ENCODE peak calls at places on chromosomes 13 and 19, in eight cellular contexts. M is AG04450, S is tibial nerve, Z is A549, P is GM23338, A is SJCRH30, U is psoas muscle, B is H9. Y is an unnamed sample.

GRCh38 chr13:106373989-106374572 is 161.4 kb downstream of the EFNB2 start:
- DNase-seq in A (no peak), B (no peak), P (no peak), M (no peak), Z (no peak), U (no peak), S (no peak), Y (no peak)

GRCh38 chr19:36255316-36255715 is 40.4 kb downstream of the ZNF146 start:
- DNase-seq in S (no peak), P (no peak), A (no peak), M (no peak), Z (no peak), U (no peak), B (no peak), Y (no peak)

GRCh38 chr19:1133471-1133929 is 29.7 kb downstream of the GPX4 start:
- DNase-seq in S (no peak), Z (peak), M (no peak), U (no peak), A (peak), B (peak), P (peak), Y (peak)

GRCh38 chr19:46639356-46640061 is 3.5 kb upstream of the GNG8 start:
- DNase-seq in M (no peak), U (no peak), B (no peak), Z (no peak), S (no peak), P (peak), A (peak), Y (no peak)

GRCh38 chr19:50001158-50001557 is 24.0 kb downstream of the VRK3 start:
- DNase-seq in S (no peak), U (no peak), B (no peak), A (no peak), Z (no peak), P (no peak), M (no peak), Y (no peak)

GRCh38 chr19:10043286-10043927 is 30.1 kb downstream of the RDH8 start:
- DNase-seq in A (peak), M (no peak), S (no peak), P (peak), B (no peak), U (no peak), Z (no peak), Y (no peak)

GRCh38 chr19:2428756-2429711 is 1.6 kb upstream of the TIMM13 start:
- DNase-seq in B (peak), Z (no peak), P (peak), U (peak), M (no peak), A (no peak), S (no peak), Y (no peak)

GRCh38 chr13:23433171-23434153 is at the start of gene SACS:
- DNase-seq in M (no peak), A (peak), U (peak), Z (peak), B (peak), S (no peak), P (peak), Y (no peak)

GRCh38 chr13:21171420-21171819 is 4.9 kb downstream of the SKA3 start:
- DNase-seq in S (no peak), A (no peak), M (no peak), B (no peak), U (no peak), Z (no peak), P (no peak), Y (no peak)

GRCh38 chr13:110756268-110756667 is 42.8 kb downstream of the ING1 start:
- DNase-seq in B (no peak), S (no peak), P (peak), U (no peak), Z (no peak), A (no peak), M (peak), Y (no peak)

GRCh38 chr19:40147693-40148347 is 43.4 kb upstream of the MAP3K10 start:
- DNase-seq in Z (no peak), A (no peak), S (no peak), M (peak), U (no peak), P (peak), B (no peak), Y (no peak)

GRCh38 chr13:109481046-109481445 is 305.3 kb downstream of the IRS2 start:
- DNase-seq in A (no peak), Z (no peak), M (no peak), S (no peak), U (no peak), B (no peak), P (no peak), Y (no peak)

GRCh38 chr13:40115456-40115855 is 460.0 kb downstream of the COG6 start:
- DNase-seq in P (no peak), S (no peak), B (no peak), U (no peak), M (no peak), Z (no peak), A (no peak), Y (no peak)

GRCh38 chr19:8335343-8336071 is 7.6 kb downstream of the KANK3 start:
- DNase-seq in U (peak), S (no peak), A (no peak), M (no peak), Z (peak), B (peak), P (peak), Y (no peak)

GRCh38 chr13:95603887-95604533 is 40.5 kb downstream of the DZIP1 start:
- DNase-seq in M (no peak), S (no peak), A (no peak), P (no peak), B (no peak), Z (peak), U (no peak), Y (no peak)

GRCh38 chr13:114155320-114155719 is 22.9 kb upstream of the RASA3 start:
- DNase-seq in P (no peak), M (no peak), Z (no peak), B (no peak), A (no peak), S (no peak), U (no peak), Y (no peak)

GRCh38 chr13:114154476-114154875 is 22.1 kb upstream of the RASA3 start:
- DNase-seq in A (no peak), U (no peak), S (no peak), M (no peak), Z (no peak), P (no peak), B (no peak), Y (no peak)

GRCh38 chr13:114161028-114161556 is 18.0 kb upstream of the CFAP97D2 start:
- DNase-seq in U (no peak), P (no peak), S (no peak), Z (no peak), A (no peak), B (no peak), M (no peak), Y (no peak)

GRCh38 chr13:114155923-114156883 is 22.9 kb upstream of the CFAP97D2 start:
- DNase-seq in B (no peak), A (no peak), U (no peak), M (no peak), Z (no peak), S (no peak), P (no peak), Y (no peak)

DNA sequence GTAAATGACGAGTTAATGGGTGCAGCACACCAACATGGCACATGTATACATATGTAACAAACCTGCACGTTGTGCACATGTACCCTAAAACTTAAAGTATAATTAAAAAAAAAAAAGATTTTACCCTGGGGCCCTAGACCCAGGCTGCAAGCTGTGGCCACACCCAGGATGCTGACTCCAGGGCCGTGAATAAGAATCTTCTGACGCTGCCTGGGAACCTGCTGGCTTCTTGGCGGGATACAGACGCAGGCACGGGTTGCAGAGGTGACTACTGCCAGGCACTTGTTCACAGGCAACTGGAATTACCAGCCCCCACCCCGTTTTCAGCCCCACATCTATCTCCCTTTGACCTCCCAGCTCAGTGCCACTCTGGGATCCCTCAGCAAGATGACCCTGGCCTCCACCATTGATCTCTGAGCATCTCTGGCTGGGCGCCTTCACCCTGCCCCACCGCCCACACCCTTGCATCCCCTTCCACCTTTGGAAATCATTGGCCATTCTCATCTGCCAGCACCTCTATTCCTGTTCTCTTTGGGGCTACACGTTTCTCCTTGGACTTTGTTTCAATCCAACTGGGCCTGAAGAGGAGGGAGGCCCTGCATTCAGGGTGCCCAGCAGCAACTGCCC is 21.1 kb upstream of the CFAP97D2 start:
- DNase-seq in M (no peak), S (no peak), U (no peak), A (no peak), B (no peak), Z (no peak), P (no peak), Y (no peak)
- H3K27ac ChIP-seq in M (no peak), S (no peak), U (no peak), A (no peak), B (no peak), Z (no peak), P (no peak), Y (no peak)

GRCh38 chr13:49185264-49185663 is 34.9 kb upstream of the MLNR start:
- DNase-seq in Z (no peak), S (no peak), A (no peak), M (no peak), P (no peak), B (no peak), U (no peak), Y (no peak)
- H3K27ac ChIP-seq in Z (no peak), S (no peak), A (no peak), M (no peak), P (no peak), B (no peak), U (no peak), Y (no peak)

GRCh38 chr19:21151460-21151859 is 9.6 kb downstream of the ZNF431 start:
- DNase-seq in A (no peak), B (no peak), M (no peak), S (no peak), U (no peak), P (no peak), Z (no peak), Y (no peak)
- H3K27ac ChIP-seq in A (no peak), B (no peak), M (no peak), S (no peak), U (no peak), P (no peak), Z (no peak), Y (no peak)

GRCh38 chr13:97002581-97002980 is 8.3 kb upstream of the OXGR1 start:
- DNase-seq in U (no peak), P (no peak), A (no peak), M (no peak), S (no peak), B (no peak), Z (no peak), Y (no peak)

GRCh38 chr13:97004096-97004876 is 10.0 kb upstream of the OXGR1 start:
- DNase-seq in P (no peak), B (no peak), M (peak), U (no peak), Z (no peak), A (no peak), S (no peak), Y (no peak)

GRCh38 chr13:97003071-97003470 is 8.8 kb upstream of the OXGR1 start:
- DNase-seq in A (no peak), B (no peak), P (no peak), M (no peak), S (no peak), U (no peak), Z (no peak), Y (no peak)

GRCh38 chr13:97004886-97005285 is 10.6 kb upstream of the OXGR1 start:
- DNase-seq in U (no peak), B (no peak), A (no peak), Z (no peak), M (no peak), S (no peak), P (no peak), Y (no peak)

GRCh38 chr13:97005631-97006262 is 11.5 kb upstream of the OXGR1 start:
- DNase-seq in A (peak), S (no peak), Z (no peak), M (peak), P (no peak), B (no peak), U (no peak), Y (no peak)
- H3K27ac ChIP-seq in A (no peak), S (no peak), Z (no peak), M (no peak), P (no peak), B (no peak), U (no peak), Y (no peak)

GRCh38 chr19:44447864-44448674 is at the start of gene ZNF229:
- DNase-seq in S (peak), P (peak), U (peak), Z (peak), M (peak), B (peak), A (no peak), Y (peak)
- H3K27ac ChIP-seq in S (no peak), P (no peak), U (peak), Z (peak), M (peak), B (no peak), A (no peak), Y (no peak)

GRCh38 chr13:32381539-32381938 is 46.4 kb downstream of the N4BP2L1 start:
- DNase-seq in A (peak), P (peak), B (peak), U (no peak), M (no peak), Z (no peak), S (peak), Y (no peak)

GRCh38 chr13:32376642-32377418 is 51.1 kb downstream of the N4BP2L1 start:
- DNase-seq in A (no peak), P (no peak), S (no peak), M (no peak), U (no peak), Z (no peak), B (no peak), Y (no peak)

DNA sequence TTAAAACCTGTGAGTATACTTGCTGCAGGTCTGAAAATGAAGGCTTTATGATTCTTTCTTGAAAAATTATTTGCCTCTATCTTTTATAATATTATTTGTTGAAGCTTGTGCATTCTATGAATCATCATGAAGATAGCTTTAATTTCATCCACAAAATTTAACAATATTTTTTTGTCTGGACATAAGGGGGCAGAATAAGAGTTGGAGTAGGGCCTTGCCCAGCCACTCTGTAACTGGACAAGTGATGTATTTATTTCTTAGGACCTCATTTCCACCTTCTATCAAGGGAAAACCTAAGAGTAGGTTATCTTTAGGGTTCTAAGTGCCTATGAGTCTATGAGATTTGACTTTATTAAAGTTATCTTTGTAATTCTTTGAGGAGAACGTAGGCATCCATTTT is 49.9 kb downstream of the N4BP2L1 start:
- DNase-seq in P (no peak), Z (no peak), U (no peak), B (no peak), M (no peak), S (no peak), A (no peak), Y (no peak)
- H3K27ac ChIP-seq in P (no peak), Z (no peak), U (no peak), B (no peak), M (no peak), S (no peak), A (no peak), Y (no peak)

DNA sequence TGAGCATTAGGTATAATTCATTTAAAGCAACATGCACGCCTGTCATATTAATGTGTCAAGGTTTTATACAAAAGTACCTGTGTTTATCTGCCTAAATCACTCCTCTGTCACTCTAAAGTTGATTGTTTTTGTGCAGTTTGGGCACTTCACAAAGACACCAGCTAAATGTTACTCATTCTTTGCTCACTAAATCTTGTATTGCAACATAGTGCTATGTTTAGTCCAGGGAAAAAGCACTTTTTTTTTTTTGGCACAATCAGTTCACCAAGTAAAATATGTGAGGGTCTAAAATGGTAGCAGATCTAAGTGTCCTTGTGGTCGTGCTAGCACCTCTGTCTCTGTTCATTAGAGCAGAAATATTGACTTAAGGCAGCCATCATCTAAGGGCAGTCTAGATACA is 2526.7 kb upstream of the PCDH20 start:
- DNase-seq in U (no peak), Z (no peak), A (no peak), P (no peak), B (no peak), M (no peak), S (no peak), Y (no peak)
- H3K27ac ChIP-seq in U (no peak), Z (no peak), A (no peak), P (no peak), B (no peak), M (no peak), S (no peak), Y (no peak)

GRCh38 chr13:72953391-72953960 is 105.3 kb upstream of the KLF5 start:
- DNase-seq in U (no peak), P (no peak), A (no peak), S (no peak), M (no peak), Z (no peak), B (no peak), Y (no peak)
- H3K27ac ChIP-seq in U (no peak), P (no peak), A (no peak), S (no peak), M (no peak), Z (no peak), B (no peak), Y (no peak)

GRCh38 chr13:24700539-24700938 is 20.3 kb downstream of the ATP12A start:
- DNase-seq in M (no peak), Z (no peak), P (no peak), A (no peak), U (peak), S (no peak), B (no peak), Y (no peak)

GRCh38 chr13:24698686-24699085 is 18.5 kb downstream of the ATP12A start:
- DNase-seq in A (no peak), S (no peak), Z (no peak), B (no peak), P (no peak), M (no peak), U (peak), Y (no peak)

GRCh38 chr13:24694907-24695306 is 14.7 kb downstream of the ATP12A start:
- DNase-seq in P (no peak), S (no peak), M (no peak), U (peak), B (no peak), Z (no peak), A (no peak), Y (no peak)

GRCh38 chr13:24693862-24694471 is 13.8 kb downstream of the ATP12A start:
- DNase-seq in Z (peak), M (no peak), A (peak), U (peak), B (peak), P (peak), S (peak), Y (no peak)

GRCh38 chr13:24699541-24699940 is 19.3 kb downstream of the ATP12A start:
- DNase-seq in A (no peak), P (no peak), S (no peak), Z (no peak), M (no peak), B (no peak), U (peak), Y (no peak)
- H3K27ac ChIP-seq in A (no peak), P (no peak), S (no peak), Z (no peak), M (no peak), B (no peak), U (no peak), Y (no peak)

DNA sequence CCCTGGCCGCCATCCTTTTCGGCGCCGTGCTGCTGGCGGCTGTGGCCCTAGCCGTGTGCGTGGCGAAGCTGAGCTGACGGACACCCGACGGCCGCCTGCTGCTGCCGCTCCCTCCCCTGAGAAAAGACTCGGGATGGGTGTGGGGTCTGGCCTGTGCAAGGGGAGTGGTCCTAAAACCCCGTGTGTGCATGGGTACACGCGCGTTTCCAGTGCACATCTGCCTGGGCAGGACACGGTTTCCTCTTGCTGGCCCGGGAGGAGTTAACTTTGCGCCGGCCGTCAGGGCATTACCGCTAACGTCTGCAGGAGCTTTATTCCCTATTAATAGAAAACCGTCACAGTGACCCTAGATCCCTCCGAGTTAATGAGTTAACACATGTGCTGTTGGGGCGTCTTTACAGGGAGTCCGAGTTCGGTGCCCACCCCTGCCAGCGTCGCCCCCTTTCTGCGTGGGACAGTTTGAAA is 1.3 kb downstream of the RGS9BP start:
- DNase-seq in P (no peak), M (no peak), A (peak), Z (no peak), S (no peak), U (peak), B (no peak), Y (no peak)
- H3K27ac ChIP-seq in P (no peak), M (no peak), A (no peak), Z (no peak), S (no peak), U (peak), B (no peak), Y (no peak)